ENCODE peak calls at places on chromosomes 16 and 17, in four cellular contexts. One of them, this sample, is unnamed.

GRCh38 chr17:74810699-74811485 is 34.7 kb upstream of the NAT9 start:
- DNase-seq in WTC11: no peak
- DNase-seq in K562: no peak
- DNase-seq in HepG2: no peak
- DNase-seq in this sample: no peak

GRCh38 chr16:26070595-26071170 is 378.9 kb downstream of the HS3ST4 start:
- DNase-seq in WTC11: no peak
- DNase-seq in K562: no peak
- DNase-seq in HepG2: no peak
- DNase-seq in this sample: no peak

GRCh38 chr17:9951803-9952202 is 46.7 kb upstream of the RCVRN start:
- DNase-seq in WTC11: no peak
- DNase-seq in K562: no peak
- DNase-seq in HepG2: no peak
- DNase-seq in this sample: no peak

GRCh38 chr16:83501481-83501880 is 306.3 kb upstream of the HSBP1 start:
- DNase-seq in WTC11: no peak
- DNase-seq in K562: no peak
- DNase-seq in HepG2: no peak
- DNase-seq in this sample: no peak

GRCh38 chr17:44733753-44734152 is 25.0 kb upstream of the ADAM11 start:
- DNase-seq in WTC11: peak; percentile 72
- DNase-seq in K562: no peak
- DNase-seq in HepG2: peak; percentile 41
- DNase-seq in this sample: no peak

GRCh38 chr16:66610111-66610820 is 5.8 kb downstream of the CMTM3 start:
- DNase-seq in WTC11: no peak
- DNase-seq in K562: no peak
- DNase-seq in HepG2: no peak
- DNase-seq in this sample: no peak

GRCh38 chr16:25187491-25187795 is 29.3 kb upstream of the AQP8 start:
- DNase-seq in WTC11: no peak
- DNase-seq in K562: no peak
- DNase-seq in HepG2: no peak
- DNase-seq in this sample: no peak

GRCh38 chr17:83152745-83153611 is 73.6 kb downstream of the METRNL start:
- DNase-seq in WTC11: no peak
- DNase-seq in K562: no peak
- DNase-seq in HepG2: no peak
- DNase-seq in this sample: no peak

GRCh38 chr16:89410794-89411309 is 79.5 kb downstream of the ANKRD11 start:
- DNase-seq in WTC11: no peak
- DNase-seq in K562: no peak
- DNase-seq in HepG2: peak; percentile 34
- DNase-seq in this sample: no peak

GRCh38 chr16:89334988-89335802 is 117.7 kb downstream of the ZNF778 start:
- DNase-seq in WTC11: no peak
- DNase-seq in K562: no peak
- DNase-seq in HepG2: no peak
- DNase-seq in this sample: no peak

GRCh38 chr17:69551212-69552010 is 136.9 kb downstream of the MAP2K6 start:
- DNase-seq in WTC11: no peak
- DNase-seq in K562: no peak
- DNase-seq in HepG2: no peak
- DNase-seq in this sample: no peak

GRCh38 chr16:4415538-4416199 is 727 bp downstream of the CORO7 start:
- DNase-seq in WTC11: peak; percentile 54
- DNase-seq in K562: peak; percentile 71
- DNase-seq in HepG2: peak; percentile 16
- DNase-seq in this sample: no peak

GRCh38 chr17:48427598-48427997 is 2.4 kb downstream of the SKAP1 start:
- DNase-seq in WTC11: no peak
- DNase-seq in K562: peak; percentile 52
- DNase-seq in HepG2: no peak
- DNase-seq in this sample: no peak

DNA sequence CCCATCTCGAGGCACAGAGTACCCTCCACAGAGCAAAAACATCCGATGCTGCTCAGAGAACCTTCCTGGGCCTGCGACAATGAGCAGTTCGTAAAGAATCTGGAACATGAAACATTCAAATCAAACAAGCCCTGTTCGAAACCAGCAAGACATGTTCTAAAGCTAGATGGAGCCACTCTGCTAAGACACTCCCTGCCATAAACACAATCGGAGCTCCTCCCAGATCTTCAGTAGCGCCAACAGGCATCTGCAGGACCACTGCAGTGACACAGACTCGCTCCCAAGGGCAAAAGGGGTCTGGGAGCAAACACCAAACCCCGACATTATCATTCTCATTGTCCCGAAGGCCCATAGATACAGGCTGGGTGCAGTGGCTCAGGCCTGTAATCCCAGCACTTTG is 108.7 kb downstream of the ZFHX3 start:
- DNase-seq in WTC11: no peak
- DNase-seq in K562: no peak
- DNase-seq in HepG2: no peak
- DNase-seq in this sample: no peak
- TF ChIP-seq CBFB in WTC11: no peak
- TF ChIP-seq CBFB in K562: no peak
- TF ChIP-seq CBFB in HepG2: no peak
- TF ChIP-seq CBFB in this sample: no peak

GRCh38 chr17:7849185-7850117 is 5.4 kb upstream of the TMEM88 start:
- DNase-seq in WTC11: no peak
- DNase-seq in K562: no peak
- DNase-seq in HepG2: no peak
- DNase-seq in this sample: no peak

GRCh38 chr17:7851438-7852261 is 3.2 kb upstream of the TMEM88 start:
- DNase-seq in WTC11: peak; percentile 96
- DNase-seq in K562: peak; percentile 51
- DNase-seq in HepG2: peak; percentile 64
- DNase-seq in this sample: peak; percentile 73

GRCh38 chr17:7850970-7851437 is 3.9 kb upstream of the TMEM88 start:
- DNase-seq in WTC11: no peak
- DNase-seq in K562: no peak
- DNase-seq in HepG2: no peak
- DNase-seq in this sample: no peak

GRCh38 chr17:7848665-7849184 is 6.1 kb upstream of the TMEM88 start:
- DNase-seq in WTC11: no peak
- DNase-seq in K562: no peak
- DNase-seq in HepG2: no peak
- DNase-seq in this sample: no peak

DNA sequence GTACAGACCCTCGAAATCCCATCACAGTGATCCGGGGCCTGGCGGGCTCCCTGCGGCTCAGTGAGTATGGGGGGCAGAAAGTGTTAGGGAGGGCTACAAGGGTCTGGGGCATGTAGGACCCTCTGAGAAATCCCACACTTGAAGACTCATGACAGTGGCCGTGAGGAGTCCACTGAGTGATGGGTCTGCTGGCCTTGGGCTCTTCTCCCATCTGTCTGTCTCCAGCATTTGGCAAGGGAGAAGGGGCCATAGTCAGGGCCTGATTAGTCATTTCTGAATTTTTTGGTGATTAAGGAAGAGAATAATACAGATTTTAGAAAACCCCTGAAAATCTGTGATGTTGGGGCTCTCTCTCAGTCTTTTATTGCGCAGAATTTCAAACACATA is 4.8 kb upstream of the TMEM88 start:
- DNase-seq in WTC11: no peak
- DNase-seq in K562: no peak
- DNase-seq in HepG2: no peak
- DNase-seq in this sample: no peak
- TF ChIP-seq CBFB in WTC11: no peak
- TF ChIP-seq CBFB in K562: no peak
- TF ChIP-seq CBFB in HepG2: no peak
- TF ChIP-seq CBFB in this sample: no peak

GRCh38 chr16:86891121-86891520 is 312.8 kb downstream of the FOXL1 start:
- DNase-seq in WTC11: no peak
- DNase-seq in K562: no peak
- DNase-seq in HepG2: no peak
- DNase-seq in this sample: no peak

GRCh38 chr16:86894168-86894567 is 315.8 kb downstream of the FOXL1 start:
- DNase-seq in WTC11: no peak
- DNase-seq in K562: no peak
- DNase-seq in HepG2: no peak
- DNase-seq in this sample: no peak

GRCh38 chr16:86894925-86895324 is 316.6 kb downstream of the FOXL1 start:
- DNase-seq in WTC11: no peak
- DNase-seq in K562: no peak
- DNase-seq in HepG2: no peak
- DNase-seq in this sample: no peak

GRCh38 chr16:86893513-86893912 is 315.2 kb downstream of the FOXL1 start:
- DNase-seq in WTC11: no peak
- DNase-seq in K562: no peak
- DNase-seq in HepG2: no peak
- DNase-seq in this sample: no peak

DNA sequence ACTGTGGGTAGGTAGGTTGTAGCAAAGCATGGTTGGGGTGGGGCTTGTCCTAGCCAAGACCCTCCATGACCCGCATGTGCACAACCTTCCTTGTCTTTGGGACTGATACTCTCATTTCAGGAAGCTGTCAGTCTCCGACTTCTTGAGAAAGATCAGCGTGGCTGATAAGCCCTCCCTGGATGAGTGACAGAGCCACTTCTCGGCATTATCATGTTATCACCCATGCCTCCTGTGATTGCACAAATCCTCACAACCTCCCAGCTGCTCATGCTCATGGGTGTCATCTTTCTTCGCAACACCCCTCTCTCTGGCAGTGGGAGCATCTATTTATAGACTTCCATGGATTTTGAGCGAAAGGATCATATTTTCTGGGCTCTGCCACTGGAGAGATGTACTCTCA is 314.2 kb downstream of the FOXL1 start:
- DNase-seq in WTC11: no peak
- DNase-seq in K562: no peak
- DNase-seq in HepG2: no peak
- DNase-seq in this sample: no peak
- TF ChIP-seq CBFB in WTC11: no peak
- TF ChIP-seq CBFB in K562: no peak
- TF ChIP-seq CBFB in HepG2: no peak
- TF ChIP-seq CBFB in this sample: no peak

GRCh38 chr17:77426676-77427386 is 286.1 kb downstream of the SEC14L1 start:
- DNase-seq in WTC11: no peak
- DNase-seq in K562: no peak
- DNase-seq in HepG2: no peak
- DNase-seq in this sample: no peak
- TF ChIP-seq CBFB in WTC11: no peak
- TF ChIP-seq CBFB in K562: no peak
- TF ChIP-seq CBFB in HepG2: no peak
- TF ChIP-seq CBFB in this sample: no peak